ENCODE peak calls at places on chromosome 5, in four cellular contexts. J, Y, Z and H are unnamed samples.

GRCh38 chr5:122498163-122498562 is 186.1 kb downstream of the SNCAIP start:
- DNase-seq in J (no peak), Z (no peak), Y (no peak), H (peak)

GRCh38 chr5:148397968-148398595 is 14.3 kb downstream of the FBXO38 start:
- DNase-seq in J (no peak), Z (peak), Y (peak), H (no peak)

GRCh38 chr5:160271396-160271795 is 41.0 kb downstream of the CCNJL start:
- DNase-seq in Y (no peak), Z (no peak), J (no peak), H (no peak)

GRCh38 chr5:174501461-174502069 is 222.8 kb upstream of the MSX2 start:
- DNase-seq in J (no peak), Z (no peak), Y (no peak), H (peak)

GRCh38 chr5:76542887-76543690 is 80.1 kb downstream of the F2RL2 start:
- DNase-seq in Z (no peak), J (no peak), Y (no peak), H (peak)

GRCh38 chr5:153629027-153629426 is 138.6 kb downstream of the GRIA1 start:
- DNase-seq in Z (no peak), J (no peak), Y (peak), H (peak)

GRCh38 chr5:133123297-133123696 is 71.5 kb downstream of the HSPA4 start:
- DNase-seq in Y (no peak), J (no peak), Z (no peak), H (no peak)

GRCh38 chr5:86596476-86596875 is 21.3 kb upstream of the COX7C start:
- DNase-seq in Y (no peak), Z (no peak), J (no peak), H (no peak)

GRCh38 chr5:35902032-35902681 is 36.3 kb downstream of the CAPSL start:
- DNase-seq in Z (no peak), Y (no peak), J (no peak), H (peak)

GRCh38 chr5:52134013-52134650 is 653.6 kb upstream of the ITGA1 start:
- DNase-seq in Z (no peak), Y (no peak), J (no peak), H (no peak)

GRCh38 chr5:127518319-127518621 is 830 bp downstream of the PRRC1 start:
- DNase-seq in J (peak), Y (no peak), Z (no peak), H (peak)

GRCh38 chr5:148850836-148851235 is 24.4 kb downstream of the ADRB2 start:
- DNase-seq in Z (no peak), Y (no peak), J (no peak), H (no peak)

GRCh38 chr5:107322936-107323335 is 347.8 kb downstream of the EFNA5 start:
- DNase-seq in Y (no peak), Z (no peak), J (no peak), H (peak)

GRCh38 chr5:173328896-173329369 is 719 bp upstream of the STC2 start:
- DNase-seq in Y (peak), Z (no peak), J (no peak), H (peak)

GRCh38 chr5:140926211-140926902 is at the start of gene PCDHAC1:
- DNase-seq in Z (no peak), Y (peak), J (no peak), H (no peak)

GRCh38 chr5:135011355-135012032 is 22.5 kb downstream of the PITX1 start:
- DNase-seq in Y (no peak), Z (no peak), J (no peak), H (no peak)

GRCh38 chr5:53994148-53994547 is 316.2 kb downstream of the ARL15 start:
- DNase-seq in Y (no peak), J (no peak), Z (no peak), H (peak)

GRCh38 chr5:176133289-176133870 is 104.8 kb upstream of the SIMC1 start:
- DNase-seq in J (no peak), Y (peak), Z (no peak), H (no peak)

GRCh38 chr5:9015250-9015936 is 530.5 kb downstream of the SEMA5A start:
- DNase-seq in Y (no peak), J (no peak), Z (no peak), H (peak)

GRCh38 chr5:149273950-149274349 is 2.3 kb downstream of the AFAP1L1 start:
- DNase-seq in Y (no peak), J (no peak), Z (no peak), H (no peak)

GRCh38 chr5:82735160-82735789 is 341.9 kb downstream of the TMEM167A start:
- DNase-seq in Y (no peak), J (no peak), Z (no peak), H (peak)

GRCh38 chr5:132067941-132068808 is 5.4 kb upstream of the CSF2 start:
- DNase-seq in J (no peak), Z (no peak), Y (no peak), H (no peak)

GRCh38 chr5:35089688-35090314 is 42.1 kb upstream of the AGXT2 start:
- DNase-seq in J (peak), Y (peak), Z (peak), H (peak)

GRCh38 chr5:88509403-88509802 is 240.8 kb upstream of the TMEM161B start:
- DNase-seq in Y (no peak), J (no peak), Z (no peak), H (no peak)

GRCh38 chr5:132095745-132096084 is 22.1 kb downstream of the CSF2 start:
- DNase-seq in J (no peak), Y (no peak), Z (no peak), H (no peak)

GRCh38 chr5:163861670-163862069 is 356.3 kb downstream of the MAT2B start:
- DNase-seq in Z (no peak), Y (no peak), J (no peak), H (no peak)

GRCh38 chr5:123543438-123543837 is 31.5 kb downstream of the CSNK1G3 start:
- DNase-seq in Y (no peak), Z (no peak), J (no peak), H (no peak)

GRCh38 chr5:56900858-56901578 is 8.4 kb upstream of the SETD9 start:
- DNase-seq in Y (peak), J (no peak), Z (peak), H (peak)

GRCh38 chr5:65776707-65777141 is 54.7 kb downstream of the NLN start:
- DNase-seq in J (no peak), Y (no peak), Z (no peak), H (peak)

GRCh38 chr5:181199881-181200282 is 5.1 kb downstream of the TRIM7 start:
- DNase-seq in Y (no peak), J (no peak), Z (peak), H (no peak)

GRCh38 chr5:8770431-8770830 is 775.4 kb downstream of the SEMA5A start:
- DNase-seq in J (no peak), Z (no peak), Y (no peak), H (no peak)

GRCh38 chr5:100409538-100409937 is 125.6 kb upstream of the FAM174A start:
- DNase-seq in Y (no peak), J (no peak), Z (no peak), H (peak)
- TF ChIP-seq CHD1 in Y (no peak), J (no peak), Z (no peak), H (no peak)

GRCh38 chr5:169610606-169611005 is 26.5 kb upstream of the DOCK2 start:
- DNase-seq in Z (no peak), Y (no peak), J (no peak), H (peak)

GRCh38 chr5:169606279-169606678 is 22.7 kb downstream of the SPDL1 start:
- DNase-seq in Y (no peak), J (no peak), Z (no peak), H (no peak)

GRCh38 chr5:169607882-169608281 is 24.3 kb downstream of the SPDL1 start:
- DNase-seq in J (no peak), Y (no peak), Z (no peak), H (no peak)

DNA sequence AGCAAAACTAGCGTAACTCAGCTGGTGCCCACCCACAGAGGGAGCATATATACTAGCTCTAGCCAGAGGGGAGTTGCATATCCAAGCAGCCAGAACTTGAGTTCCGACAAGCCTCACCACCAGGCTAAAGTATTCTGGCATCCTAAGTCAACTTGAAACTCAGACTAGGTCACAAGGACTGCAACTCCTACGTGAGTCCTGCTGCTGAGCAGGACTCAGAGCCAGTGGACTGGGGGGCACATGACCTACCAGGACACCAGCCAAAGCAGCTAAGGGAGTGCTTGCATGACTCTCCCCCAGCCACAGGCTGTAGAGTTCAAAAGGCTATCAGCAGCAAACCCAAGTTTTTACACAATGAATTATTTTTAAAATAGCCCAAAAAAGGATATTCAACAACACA is 26.1 kb downstream of the SPDL1 start:
- DNase-seq in J (no peak), Y (no peak), Z (no peak), H (no peak)
- TF ChIP-seq CHD1 in J (no peak), Y (no peak), Z (no peak), H (no peak)

GRCh38 chr5:139647406-139648204 is 544 bp upstream of the CXXC5 start:
- DNase-seq in J (no peak), Z (no peak), Y (no peak), H (no peak)

GRCh38 chr5:139645495-139645871 is 2.7 kb upstream of the CXXC5 start:
- DNase-seq in Y (no peak), Z (no peak), J (no peak), H (no peak)

GRCh38 chr5:139646111-139646510 is 2.0 kb upstream of the CXXC5 start:
- DNase-seq in Y (peak), Z (no peak), J (no peak), H (no peak)

GRCh38 chr5:139648205-139649081 is at the start of gene CXXC5:
- DNase-seq in Y (peak), Z (peak), J (no peak), H (peak)

GRCh38 chr5:139646912-139647391 is 1.2 kb upstream of the CXXC5 start:
- DNase-seq in Z (peak), J (no peak), Y (no peak), H (no peak)
- TF ChIP-seq CHD1 in Z (no peak), J (no peak), Y (no peak), H (no peak)

DNA sequence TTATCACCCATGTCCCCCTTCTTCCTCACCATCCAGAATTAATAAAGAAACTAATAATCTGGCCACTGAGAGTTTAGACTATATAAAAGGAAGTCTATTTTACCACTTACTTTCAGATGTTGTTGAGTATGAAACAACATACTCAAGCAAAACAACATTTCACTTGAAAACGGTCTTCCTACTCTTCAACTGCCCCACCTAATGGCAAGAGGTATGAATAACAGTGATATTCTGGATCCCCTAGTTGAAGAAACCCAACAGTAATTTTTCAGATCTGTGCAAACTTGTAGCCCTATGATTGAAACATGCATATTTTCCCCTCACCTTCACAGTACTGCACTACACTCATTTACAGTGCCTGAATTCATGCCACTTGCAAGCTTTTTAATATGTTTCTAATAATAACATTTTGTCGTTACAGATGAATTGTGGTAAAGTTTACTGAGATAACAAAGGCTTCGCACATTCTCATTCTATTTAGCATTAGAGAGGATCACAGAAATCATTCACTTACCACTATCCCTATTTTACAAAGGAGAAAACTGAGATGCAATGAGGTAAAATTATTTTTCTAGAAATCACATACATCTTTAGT is 267.9 kb upstream of the PDE4D start:
- DNase-seq in Y (no peak), J (peak), Z (no peak), H (peak)
- TF ChIP-seq CHD1 in Y (no peak), J (no peak), Z (no peak), H (no peak)

GRCh38 chr5:150789943-150790611 is 11.5 kb downstream of the SMIM3 start:
- DNase-seq in Y (no peak), Z (no peak), J (peak), H (peak)
- TF ChIP-seq CHD1 in Y (no peak), Z (no peak), J (no peak), H (no peak)

DNA sequence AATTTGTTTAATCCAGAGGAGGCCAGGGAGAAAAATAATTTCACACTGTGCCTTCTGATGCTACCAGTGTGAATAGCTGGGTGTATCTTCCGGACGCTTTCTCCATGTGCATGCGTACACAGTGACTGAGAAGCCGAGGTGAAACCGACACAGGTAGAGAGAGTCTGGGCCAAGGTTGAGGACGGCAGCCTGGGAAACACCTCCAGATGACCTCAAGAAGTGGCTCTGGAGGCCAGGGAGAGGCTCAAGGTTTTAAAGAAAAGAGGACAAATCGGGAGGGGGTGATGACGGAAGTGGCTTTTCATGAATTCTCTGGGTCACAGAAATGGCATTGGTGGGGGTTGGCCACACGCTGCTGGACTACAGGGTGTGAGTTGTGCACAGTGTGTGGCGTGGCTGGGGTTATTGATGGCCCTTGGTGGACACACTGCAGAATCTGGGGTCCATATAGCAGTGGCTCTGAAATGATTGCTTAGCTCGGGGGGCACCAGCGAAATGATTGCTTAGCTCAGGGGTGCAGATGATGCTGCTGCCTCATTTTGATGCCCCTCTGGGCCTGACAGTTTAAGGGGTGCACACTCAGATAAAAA is 34.1 kb upstream of the LRRC14B start:
- DNase-seq in Y (peak), J (no peak), Z (no peak), H (no peak)
- TF ChIP-seq CHD1 in Y (no peak), J (no peak), Z (no peak), H (no peak)

GRCh38 chr5:6763191-6763590 is 50.0 kb downstream of the TENT4A start:
- DNase-seq in Z (no peak), Y (no peak), J (no peak), H (no peak)
- TF ChIP-seq CHD1 in Z (no peak), Y (no peak), J (no peak), H (no peak)

GRCh38 chr5:393846-394275 is 49.1 kb upstream of the EXOC3 start:
- DNase-seq in J (no peak), Y (no peak), Z (no peak), H (peak)
- TF ChIP-seq CHD1 in J (no peak), Y (no peak), Z (no peak), H (no peak)

DNA sequence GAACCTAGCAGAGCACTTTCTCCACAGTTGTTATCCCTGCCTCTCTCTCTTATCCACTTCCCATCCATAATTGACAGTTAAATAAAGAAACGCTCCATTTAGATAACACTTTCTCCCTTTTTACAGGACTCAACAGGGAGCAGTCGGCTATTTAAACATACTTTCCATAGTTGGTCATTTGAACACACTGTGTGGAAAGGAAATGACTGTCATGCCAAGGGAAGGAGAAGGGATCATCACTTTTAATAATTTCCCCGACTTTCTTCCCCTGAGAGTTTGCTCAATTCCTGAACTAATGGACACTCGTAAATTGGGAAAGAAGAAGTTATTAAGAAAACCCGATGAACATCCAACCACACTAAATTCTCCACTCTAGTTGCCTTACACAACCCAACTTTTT is 400.8 kb upstream of the PTGER4 start:
- DNase-seq in Y (no peak), J (no peak), Z (no peak), H (no peak)
- TF ChIP-seq CHD1 in Y (no peak), J (no peak), Z (no peak), H (no peak)

DNA sequence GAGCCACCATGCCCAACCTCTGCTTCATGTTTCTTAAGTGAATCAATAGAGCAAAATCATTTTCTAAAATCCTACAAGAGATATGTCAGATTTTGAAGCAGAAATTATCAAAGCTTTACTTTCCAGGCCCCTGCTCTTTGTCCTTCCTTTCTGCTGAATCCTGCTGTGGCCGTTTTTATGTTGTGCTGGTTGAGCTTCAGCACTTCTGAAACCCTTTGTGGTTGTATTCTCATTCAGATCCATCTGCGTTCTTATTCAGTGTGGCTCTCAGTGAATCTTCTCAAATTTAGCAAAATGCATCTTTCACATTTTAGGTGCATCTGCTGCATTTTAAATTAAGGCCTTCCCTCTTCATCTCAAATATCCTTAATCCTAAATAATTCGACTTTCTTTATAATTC is 26.0 kb downstream of the JMY start:
- DNase-seq in Y (no peak), Z (no peak), J (no peak), H (no peak)
- TF ChIP-seq CHD1 in Y (no peak), Z (no peak), J (no peak), H (no peak)